ENCODE peak calls at places on chromosome 16, in six cellular contexts. J is K562, T is HL-60, H is SK-N-SH, K is HepG2, C is GM12878. U is an unnamed sample.
A peak's percentile ranks its signal among the peaks of the same experiment; 100 is the strongest.

GRCh38 chr16:88856122-88856827 is 472 bp downstream of the GALNS start:
- DNase-seq in J (no peak), T (no peak), H (no peak), K (no peak), C (no peak), U (no peak)

GRCh38 chr16:9077001-9077809 is 14.2 kb upstream of the HAPSTR1 start:
- DNase-seq in J (no peak), T (peak; percentile 37), H (peak; percentile 37), K (peak; percentile 31), C (no peak), U (no peak)

GRCh38 chr16:5633845-5634440 is 536.3 kb upstream of the EEF2KMT start:
- DNase-seq in J (peak; percentile 43), T (no peak), H (peak; percentile 54), K (peak; percentile 34), C (no peak), U (no peak)

GRCh38 chr16:84034516-84034915 is 8.1 kb downstream of the SLC38A8 start:
- DNase-seq in J (no peak), T (no peak), H (no peak), K (no peak), C (no peak), U (no peak)

GRCh38 chr16:85888405-85889331 is 10.3 kb upstream of the IRF8 start:
- DNase-seq in J (no peak), T (no peak), H (no peak), K (peak; percentile 33), C (peak; percentile 89), U (no peak)

GRCh38 chr16:19690196-19690595 is 27.8 kb downstream of the KNOP1 start:
- DNase-seq in J (no peak), T (peak; percentile 48), H (no peak), K (no peak), C (no peak), U (no peak)

GRCh38 chr16:30368122-30368791 is 2.0 kb downstream of the TBC1D10B start:
- DNase-seq in J (peak; percentile 31), T (peak; percentile 80), H (no peak), K (no peak), C (no peak), U (no peak)

GRCh38 chr16:65786916-65787315 is 579.6 kb upstream of the CDH5 start:
- DNase-seq in J (no peak), T (no peak), H (no peak), K (no peak), C (no peak), U (peak; percentile 2)

GRCh38 chr16:50841081-50841886 is 99.4 kb downstream of the CYLD start:
- DNase-seq in J (peak; percentile 90), T (peak; percentile 29), H (no peak), K (no peak), C (no peak), U (no peak)

GRCh38 chr16:2531696-2532493 is 687 bp upstream of the CEMP1 start:
- DNase-seq in J (peak; percentile 96), T (peak; percentile 97), H (peak; percentile 99), K (peak; percentile 92), C (peak; percentile 84), U (peak; percentile 95)

GRCh38 chr16:59039066-59039465 is 304.9 kb upstream of the GOT2 start:
- DNase-seq in J (no peak), T (no peak), H (no peak), K (no peak), C (no peak), U (no peak)

GRCh38 chr16:88298882-88299745 is 83.6 kb upstream of the ZNF469 start:
- DNase-seq in J (no peak), T (no peak), H (no peak), K (no peak), C (no peak), U (no peak)

GRCh38 chr16:17423195-17423594 is 47.6 kb downstream of the XYLT1 start:
- DNase-seq in J (no peak), T (no peak), H (no peak), K (no peak), C (no peak), U (peak; percentile 56)

GRCh38 chr16:81444448-81445121 is at the start of gene CMIP:
- DNase-seq in J (peak; percentile 99), T (peak; percentile 52), H (peak; percentile 96), K (peak; percentile 68), C (no peak), U (peak; percentile 34)

GRCh38 chr16:29987371-29988085 is 7.9 kb downstream of the HIRIP3 start:
- DNase-seq in J (no peak), T (no peak), H (no peak), K (no peak), C (no peak), U (no peak)

GRCh38 chr16:88681084-88681680 is 5.1 kb downstream of the SNAI3 start:
- DNase-seq in J (peak; percentile 63), T (peak; percentile 65), H (peak; percentile 41), K (peak; percentile 60), C (no peak), U (peak; percentile 39)

GRCh38 chr16:83315271-83315670 is 492.5 kb upstream of the HSBP1 start:
- DNase-seq in J (no peak), T (no peak), H (no peak), K (no peak), C (no peak), U (no peak)

GRCh38 chr16:66891797-66892196 is 11.5 kb downstream of the PDP2 start:
- DNase-seq in J (no peak), T (no peak), H (no peak), K (no peak), C (no peak), U (no peak)

GRCh38 chr16:85924675-85925074 is 25.7 kb downstream of the IRF8 start:
- DNase-seq in J (no peak), T (no peak), H (no peak), K (no peak), C (no peak), U (no peak)

GRCh38 chr16:69087161-69087581 is 18.3 kb upstream of the HAS3 start:
- DNase-seq in J (no peak), T (peak; percentile 69), H (no peak), K (no peak), C (no peak), U (no peak)

GRCh38 chr16:89855986-89856385 is 17.4 kb upstream of the TCF25 start:
- DNase-seq in J (no peak), T (no peak), H (no peak), K (no peak), C (no peak), U (no peak)

GRCh38 chr16:49663081-49664057 is 192.5 kb downstream of the ZNF423 start:
- DNase-seq in J (no peak), T (no peak), H (peak; percentile 63), K (no peak), C (no peak), U (no peak)
- TF ChIP-seq GABPA in J (no peak), T (no peak), H (no peak), K (no peak), C (no peak), U (no peak)

DNA sequence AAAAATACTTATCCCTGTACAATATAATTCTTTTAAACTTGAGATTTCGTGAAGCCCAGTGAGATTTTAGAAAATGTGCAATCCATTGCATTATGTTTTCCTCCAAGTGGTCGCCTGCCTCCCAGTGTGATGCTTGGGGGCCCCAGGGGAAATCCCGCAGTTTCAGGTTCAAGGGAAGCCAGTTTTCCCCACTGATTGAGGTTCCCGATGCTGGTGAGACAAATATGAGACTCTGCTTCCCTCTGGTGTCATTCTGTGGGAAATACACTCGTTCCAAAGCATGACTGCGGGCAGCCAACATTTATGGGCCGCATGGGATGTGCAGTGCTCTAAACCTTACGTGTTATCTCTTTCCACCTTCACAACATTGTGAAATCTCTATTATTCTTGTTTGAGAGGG is 200.8 kb downstream of the PRKCB start:
- DNase-seq in J (peak; percentile 57), T (peak; percentile 40), H (peak; percentile 79), K (peak; percentile 46), C (no peak), U (peak; percentile 70)
- TF ChIP-seq GABPA in J (no peak), T (no peak), H (no peak), K (no peak), C (no peak), U (no peak)

GRCh38 chr16:75227361-75228142 is 8.8 kb downstream of the CTRB1 start:
- DNase-seq in J (no peak), T (no peak), H (no peak), K (no peak), C (no peak), U (no peak)
- TF ChIP-seq GABPA in J (no peak), T (no peak), H (no peak), K (no peak), C (no peak), U (no peak)

GRCh38 chr16:3646348-3646920 is 8.1 kb upstream of the DNASE1 start:
- DNase-seq in J (peak; percentile 81), T (no peak), H (no peak), K (peak; percentile 84), C (no peak), U (no peak)
- TF ChIP-seq GABPA in J (no peak), T (no peak), H (no peak), K (no peak), C (no peak), U (no peak)

GRCh38 chr16:72481419-72481818 is 309.5 kb upstream of the PMFBP1 start:
- DNase-seq in J (no peak), T (no peak), H (no peak), K (no peak), C (no peak), U (no peak)

GRCh38 chr16:72482695-72483094 is 310.7 kb upstream of the PMFBP1 start:
- DNase-seq in J (no peak), T (no peak), H (no peak), K (no peak), C (no peak), U (no peak)

GRCh38 chr16:72475688-72476087 is 303.7 kb upstream of the PMFBP1 start:
- DNase-seq in J (no peak), T (no peak), H (no peak), K (no peak), C (no peak), U (no peak)

DNA sequence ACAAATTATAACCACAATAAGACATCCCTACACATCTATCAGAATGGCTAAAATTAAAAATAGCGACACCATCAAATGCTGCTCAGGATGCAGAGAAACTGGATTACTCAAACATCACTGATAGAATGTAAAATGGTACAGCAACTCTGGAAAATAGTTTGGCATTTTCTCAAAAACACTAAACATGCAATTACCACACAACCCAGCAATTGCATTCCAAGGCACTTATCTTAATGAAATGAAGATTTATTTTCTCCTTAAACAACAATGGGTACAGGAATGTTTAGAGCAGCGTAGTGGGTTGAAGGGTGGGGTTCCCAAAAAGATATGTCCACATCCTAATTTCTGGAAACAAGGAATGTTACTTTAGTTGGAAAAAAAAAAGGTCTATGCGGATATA is 309.0 kb upstream of the PMFBP1 start:
- DNase-seq in J (no peak), T (no peak), H (no peak), K (no peak), C (no peak), U (no peak)
- TF ChIP-seq GABPA in J (no peak), T (no peak), H (no peak), K (no peak), C (no peak), U (no peak)